ENCODE peak calls at places on chromosome 19, in eight cellular contexts. One of them, this sample, is unnamed.
A peak's percentile ranks its signal among the peaks of the same experiment; 100 is the strongest.

GRCh38 chr19:5560156-5560555 is 7.6 kb downstream of the TINCR start:
- DNase-seq in tibial nerve: no peak
- DNase-seq in Peyer's patch: no peak
- DNase-seq in left ventricle myocardium inferior: no peak
- DNase-seq in suprapubic skin: no peak
- DNase-seq in body of pancreas: no peak
- DNase-seq in CD8-positive, alpha-beta T cell: no peak
- DNase-seq in GM23248: no peak
- DNase-seq in this sample: no peak

GRCh38 chr19:51600940-51601575 is 29.1 kb downstream of the SIGLEC5 start:
- DNase-seq in body of pancreas: no peak
- DNase-seq in suprapubic skin: no peak
- DNase-seq in GM23248: no peak
- DNase-seq in left ventricle myocardium inferior: no peak
- DNase-seq in Peyer's patch: peak; percentile 74
- DNase-seq in tibial nerve: no peak
- DNase-seq in CD8-positive, alpha-beta T cell: no peak
- DNase-seq in this sample: no peak

GRCh38 chr19:50639121-50640112 is at the start of gene SYT3:
- DNase-seq in tibial nerve: no peak
- DNase-seq in GM23248: peak; percentile 72
- DNase-seq in Peyer's patch: peak; percentile 53
- DNase-seq in CD8-positive, alpha-beta T cell: peak; percentile 24
- DNase-seq in left ventricle myocardium inferior: peak; percentile 36
- DNase-seq in suprapubic skin: no peak
- DNase-seq in body of pancreas: peak; percentile 60
- DNase-seq in this sample: peak; percentile 81

GRCh38 chr19:41249707-41250423 is 14.3 kb upstream of the HNRNPUL1 start:
- DNase-seq in left ventricle myocardium inferior: no peak
- DNase-seq in CD8-positive, alpha-beta T cell: no peak
- DNase-seq in Peyer's patch: no peak
- DNase-seq in GM23248: no peak
- DNase-seq in body of pancreas: no peak
- DNase-seq in suprapubic skin: no peak
- DNase-seq in tibial nerve: no peak
- DNase-seq in this sample: no peak

GRCh38 chr19:10086032-10086903 is at the start of gene SHFL:
- DNase-seq in left ventricle myocardium inferior: peak; percentile 72
- DNase-seq in CD8-positive, alpha-beta T cell: peak; percentile 76
- DNase-seq in Peyer's patch: peak; percentile 94
- DNase-seq in GM23248: peak; percentile 83
- DNase-seq in tibial nerve: peak; percentile 50
- DNase-seq in body of pancreas: peak; percentile 75
- DNase-seq in suprapubic skin: no peak
- DNase-seq in this sample: peak; percentile 77

GRCh38 chr19:14804755-14805154 is 26.4 kb upstream of the ADGRE2 start:
- DNase-seq in CD8-positive, alpha-beta T cell: no peak
- DNase-seq in left ventricle myocardium inferior: no peak
- DNase-seq in tibial nerve: no peak
- DNase-seq in suprapubic skin: no peak
- DNase-seq in GM23248: no peak
- DNase-seq in body of pancreas: no peak
- DNase-seq in Peyer's patch: no peak
- DNase-seq in this sample: no peak

GRCh38 chr19:18390075-18390909 is 4.3 kb downstream of the GDF15 start:
- DNase-seq in left ventricle myocardium inferior: no peak
- DNase-seq in body of pancreas: no peak
- DNase-seq in suprapubic skin: no peak
- DNase-seq in Peyer's patch: no peak
- DNase-seq in tibial nerve: no peak
- DNase-seq in GM23248: no peak
- DNase-seq in CD8-positive, alpha-beta T cell: no peak
- DNase-seq in this sample: no peak

GRCh38 chr19:43432866-43433673 is 18.4 kb downstream of the TEX101 start:
- DNase-seq in body of pancreas: peak; percentile 61
- DNase-seq in GM23248: peak; percentile 73
- DNase-seq in left ventricle myocardium inferior: peak; percentile 41
- DNase-seq in suprapubic skin: no peak
- DNase-seq in CD8-positive, alpha-beta T cell: peak; percentile 59
- DNase-seq in tibial nerve: peak; percentile 40
- DNase-seq in Peyer's patch: peak; percentile 84
- DNase-seq in this sample: peak; percentile 70

DNA sequence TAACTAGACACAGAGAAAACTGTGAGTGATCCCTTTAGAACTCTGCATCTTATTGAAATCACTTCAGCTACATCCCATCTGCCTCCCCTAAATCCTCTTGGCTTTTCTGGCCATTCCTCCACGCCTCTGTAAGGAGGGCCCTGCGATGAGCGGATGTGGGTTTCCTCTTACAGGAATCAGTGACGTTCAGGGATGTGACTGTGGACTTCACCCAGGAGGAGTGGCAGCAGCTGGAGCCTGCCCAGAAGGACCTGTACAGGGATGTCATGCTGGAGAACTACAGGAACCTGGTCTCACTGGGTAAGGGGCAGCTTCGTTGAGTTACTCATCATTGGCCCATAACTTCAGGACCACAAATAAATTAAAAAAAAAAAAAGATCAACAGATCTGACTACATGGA is 18.5 kb downstream of the ZNF71 start:
- DNase-seq in left ventricle myocardium inferior: no peak
- DNase-seq in GM23248: peak; percentile 18
- DNase-seq in Peyer's patch: no peak
- DNase-seq in CD8-positive, alpha-beta T cell: no peak
- DNase-seq in body of pancreas: no peak
- DNase-seq in tibial nerve: no peak
- DNase-seq in suprapubic skin: no peak
- DNase-seq in this sample: no peak
- H3K27ac ChIP-seq in left ventricle myocardium inferior: no peak overlapping the region
- H3K27ac ChIP-seq in GM23248: no peak overlapping the region
- H3K27ac ChIP-seq in Peyer's patch: no peak overlapping the region
- H3K27ac ChIP-seq in CD8-positive, alpha-beta T cell: no peak overlapping the region
- H3K27ac ChIP-seq in body of pancreas: no peak overlapping the region
- H3K27ac ChIP-seq in tibial nerve: no peak overlapping the region
- H3K27ac ChIP-seq in suprapubic skin: no peak overlapping the region
- H3K27ac ChIP-seq in this sample: no peak overlapping the region

GRCh38 chr19:57269515-57270250 is 10.6 kb upstream of the ZNF460 start:
- DNase-seq in GM23248: peak; percentile 93
- DNase-seq in CD8-positive, alpha-beta T cell: no peak
- DNase-seq in left ventricle myocardium inferior: no peak
- DNase-seq in suprapubic skin: no peak
- DNase-seq in body of pancreas: no peak
- DNase-seq in Peyer's patch: no peak
- DNase-seq in tibial nerve: no peak
- DNase-seq in this sample: peak; percentile 35
- H3K27ac ChIP-seq in GM23248: no peak overlapping the region
- H3K27ac ChIP-seq in CD8-positive, alpha-beta T cell: no peak overlapping the region
- H3K27ac ChIP-seq in left ventricle myocardium inferior: no peak overlapping the region
- H3K27ac ChIP-seq in suprapubic skin: no peak overlapping the region
- H3K27ac ChIP-seq in body of pancreas: no peak overlapping the region
- H3K27ac ChIP-seq in Peyer's patch: no peak overlapping the region
- H3K27ac ChIP-seq in tibial nerve: no peak overlapping the region
- H3K27ac ChIP-seq in this sample: no peak overlapping the region

DNA sequence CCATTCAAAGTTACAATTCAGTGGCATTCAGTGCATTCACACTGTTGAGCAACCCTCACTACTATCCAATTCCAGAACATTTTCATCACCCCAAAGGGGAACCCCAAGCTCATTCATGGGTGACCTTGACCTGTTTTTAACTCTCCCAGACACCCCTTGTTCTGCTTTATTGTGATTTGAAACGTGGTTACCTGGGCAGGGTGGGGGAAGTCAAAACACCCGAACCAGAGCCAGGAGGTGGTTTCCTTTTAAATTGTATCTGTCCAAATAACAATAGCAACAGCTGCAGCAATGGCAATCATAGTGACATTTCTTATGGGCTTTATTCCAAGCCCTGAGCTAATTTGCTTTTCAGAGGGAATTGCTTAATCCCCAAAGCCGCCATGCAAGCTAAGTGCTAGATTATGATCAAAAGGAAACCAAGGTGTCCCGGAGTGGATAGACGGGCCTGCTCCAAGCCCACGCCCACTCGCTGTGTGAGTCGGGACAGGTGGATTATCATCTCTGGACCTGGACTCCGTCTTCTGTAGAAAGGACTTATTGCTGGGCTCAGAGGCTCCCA is 6.1 kb downstream of the PTGIR start:
- DNase-seq in left ventricle myocardium inferior: no peak
- DNase-seq in tibial nerve: no peak
- DNase-seq in GM23248: peak; percentile 70
- DNase-seq in body of pancreas: peak; percentile 85
- DNase-seq in Peyer's patch: no peak
- DNase-seq in CD8-positive, alpha-beta T cell: no peak
- DNase-seq in suprapubic skin: no peak
- DNase-seq in this sample: peak; percentile 62
- H3K27ac ChIP-seq in left ventricle myocardium inferior: peak overlapping the region; percentile 85
- H3K27ac ChIP-seq in tibial nerve: peak overlapping the region; percentile 47
- H3K27ac ChIP-seq in GM23248: peak overlapping the region; percentile 46
- H3K27ac ChIP-seq in body of pancreas: peak overlapping the region; percentile 52
- H3K27ac ChIP-seq in Peyer's patch: no peak overlapping the region
- H3K27ac ChIP-seq in CD8-positive, alpha-beta T cell: peak overlapping the region; percentile 21
- H3K27ac ChIP-seq in suprapubic skin: peak overlapping the region; percentile 23
- H3K27ac ChIP-seq in this sample: no peak overlapping the region

DNA sequence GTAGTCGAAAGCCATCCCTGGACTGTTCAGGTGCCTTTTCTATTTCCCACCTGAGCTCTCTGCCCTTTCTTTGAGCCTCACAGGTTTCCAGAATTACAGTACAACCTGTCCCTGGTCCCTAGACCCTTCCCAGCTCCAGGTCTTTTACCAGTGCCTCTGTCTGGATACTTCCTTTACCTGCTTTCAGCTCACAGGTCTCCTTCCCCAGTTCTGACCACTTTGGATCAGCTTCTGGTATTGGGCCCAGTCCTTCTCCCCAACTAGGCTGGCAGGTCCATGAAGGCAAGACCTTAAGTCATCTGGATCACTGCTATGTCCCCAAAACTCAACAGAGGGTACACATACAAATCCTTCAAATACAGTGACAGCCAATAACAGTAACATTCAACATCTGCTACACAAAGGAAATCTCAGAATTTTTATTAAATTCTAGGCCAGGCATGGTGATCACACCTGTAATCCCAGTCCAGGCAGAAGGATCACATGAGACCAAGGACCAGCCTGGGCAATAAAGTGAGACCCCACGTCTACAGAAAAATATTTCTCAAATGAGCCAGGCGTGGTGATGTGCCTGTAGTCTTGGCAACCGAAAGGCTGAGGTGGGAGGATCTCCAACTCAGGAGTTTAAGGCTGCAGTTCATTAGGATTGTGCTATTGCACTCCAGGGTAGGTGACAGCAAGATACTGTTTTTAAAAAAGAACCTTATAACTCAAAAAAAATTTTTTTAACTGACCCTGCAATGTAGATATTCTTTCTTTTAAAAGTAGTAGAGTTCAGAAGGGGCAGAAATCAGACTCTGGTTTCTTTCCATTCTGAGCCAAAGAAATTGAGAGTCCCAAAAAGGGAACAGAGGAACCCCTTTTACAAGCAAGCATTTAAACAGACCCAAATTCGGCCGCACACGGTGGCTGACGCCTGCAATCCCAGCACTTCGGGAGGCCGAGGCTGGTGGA is 1.3 kb downstream of the RPS16 start:
- DNase-seq in CD8-positive, alpha-beta T cell: no peak
- DNase-seq in suprapubic skin: no peak
- DNase-seq in body of pancreas: no peak
- DNase-seq in GM23248: peak; percentile 57
- DNase-seq in left ventricle myocardium inferior: no peak
- DNase-seq in Peyer's patch: no peak
- DNase-seq in tibial nerve: no peak
- DNase-seq in this sample: no peak
- H3K27ac ChIP-seq in CD8-positive, alpha-beta T cell: peak overlapping the region; percentile 92
- H3K27ac ChIP-seq in suprapubic skin: peak overlapping the region; percentile 89
- H3K27ac ChIP-seq in body of pancreas: no peak overlapping the region
- H3K27ac ChIP-seq in GM23248: peak overlapping the region; percentile 62
- H3K27ac ChIP-seq in left ventricle myocardium inferior: peak overlapping the region; percentile 87
- H3K27ac ChIP-seq in Peyer's patch: peak overlapping the region; percentile 79
- H3K27ac ChIP-seq in tibial nerve: peak overlapping the region; percentile 94
- H3K27ac ChIP-seq in this sample: peak overlapping the region; percentile 97